ENCODE peak calls at places on chromosome 3, in six cellular contexts. One of them, this sample, is unnamed.
A peak's percentile ranks its signal among the peaks of the same experiment; 100 is the strongest.

GRCh38 chr3:11367116-11367781 is 95.1 kb downstream of the ATG7 start:
- DNase-seq in non-pigmented ciliary epithelial cell: no peak
- DNase-seq in NCI-H2029 treated with DMSO at 0.1 percent for 48 hours: no peak
- DNase-seq in globus pallidus: peak; percentile 24
- DNase-seq in naive thymus-derived CD4-positive, alpha-beta T cell: no peak
- DNase-seq in activated CD8-positive, alpha-beta memory T cell treated with anti-CD3 and anti-CD28 coated beads for 24 hours: no peak
- DNase-seq in this sample: no peak

GRCh38 chr3:40663296-40663695 is 138.5 kb downstream of the ZNF621 start:
- DNase-seq in non-pigmented ciliary epithelial cell: no peak
- DNase-seq in NCI-H2029 treated with DMSO at 0.1 percent for 48 hours: no peak
- DNase-seq in globus pallidus: no peak
- DNase-seq in naive thymus-derived CD4-positive, alpha-beta T cell: no peak
- DNase-seq in activated CD8-positive, alpha-beta memory T cell treated with anti-CD3 and anti-CD28 coated beads for 24 hours: no peak
- DNase-seq in this sample: no peak

GRCh38 chr3:190229632-190230424 is 92.4 kb downstream of the CLDN1 start:
- DNase-seq in non-pigmented ciliary epithelial cell: peak; percentile 60
- DNase-seq in NCI-H2029 treated with DMSO at 0.1 percent for 48 hours: no peak
- DNase-seq in globus pallidus: no peak
- DNase-seq in naive thymus-derived CD4-positive, alpha-beta T cell: no peak
- DNase-seq in activated CD8-positive, alpha-beta memory T cell treated with anti-CD3 and anti-CD28 coated beads for 24 hours: no peak
- DNase-seq in this sample: no peak

GRCh38 chr3:101850327-101851048 is 1.2 kb downstream of the NFKBIZ start:
- DNase-seq in non-pigmented ciliary epithelial cell: no peak
- DNase-seq in NCI-H2029 treated with DMSO at 0.1 percent for 48 hours: no peak
- DNase-seq in globus pallidus: no peak
- DNase-seq in naive thymus-derived CD4-positive, alpha-beta T cell: peak; percentile 71
- DNase-seq in activated CD8-positive, alpha-beta memory T cell treated with anti-CD3 and anti-CD28 coated beads for 24 hours: peak; percentile 67
- DNase-seq in this sample: peak; percentile 82

GRCh38 chr3:113212155-113212844 is 943 bp downstream of the BOC start:
- DNase-seq in non-pigmented ciliary epithelial cell: no peak
- DNase-seq in NCI-H2029 treated with DMSO at 0.1 percent for 48 hours: no peak
- DNase-seq in globus pallidus: no peak
- DNase-seq in naive thymus-derived CD4-positive, alpha-beta T cell: no peak
- DNase-seq in activated CD8-positive, alpha-beta memory T cell treated with anti-CD3 and anti-CD28 coated beads for 24 hours: no peak
- DNase-seq in this sample: no peak

GRCh38 chr3:98343647-98344507 is 9.8 kb upstream of the OR5K4 start:
- DNase-seq in non-pigmented ciliary epithelial cell: no peak
- DNase-seq in NCI-H2029 treated with DMSO at 0.1 percent for 48 hours: no peak
- DNase-seq in globus pallidus: peak; percentile 64
- DNase-seq in naive thymus-derived CD4-positive, alpha-beta T cell: no peak
- DNase-seq in activated CD8-positive, alpha-beta memory T cell treated with anti-CD3 and anti-CD28 coated beads for 24 hours: no peak
- DNase-seq in this sample: peak; percentile 40

GRCh38 chr3:114227076-114227475 is 10.3 kb downstream of the ZNF80 start:
- DNase-seq in non-pigmented ciliary epithelial cell: no peak
- DNase-seq in NCI-H2029 treated with DMSO at 0.1 percent for 48 hours: no peak
- DNase-seq in globus pallidus: no peak
- DNase-seq in naive thymus-derived CD4-positive, alpha-beta T cell: no peak
- DNase-seq in activated CD8-positive, alpha-beta memory T cell treated with anti-CD3 and anti-CD28 coated beads for 24 hours: no peak
- DNase-seq in this sample: no peak

GRCh38 chr3:123984957-123985356 is 7.0 kb downstream of the ROPN1 start:
- DNase-seq in non-pigmented ciliary epithelial cell: no peak
- DNase-seq in NCI-H2029 treated with DMSO at 0.1 percent for 48 hours: no peak
- DNase-seq in globus pallidus: no peak
- DNase-seq in naive thymus-derived CD4-positive, alpha-beta T cell: no peak
- DNase-seq in activated CD8-positive, alpha-beta memory T cell treated with anti-CD3 and anti-CD28 coated beads for 24 hours: no peak
- DNase-seq in this sample: no peak

GRCh38 chr3:183699238-183699947 is 1.8 kb downstream of the YEATS2 start:
- DNase-seq in non-pigmented ciliary epithelial cell: no peak
- DNase-seq in NCI-H2029 treated with DMSO at 0.1 percent for 48 hours: no peak
- DNase-seq in globus pallidus: peak; percentile 15
- DNase-seq in naive thymus-derived CD4-positive, alpha-beta T cell: no peak
- DNase-seq in activated CD8-positive, alpha-beta memory T cell treated with anti-CD3 and anti-CD28 coated beads for 24 hours: no peak
- DNase-seq in this sample: no peak

GRCh38 chr3:46885612-46886011 is 8.1 kb downstream of the PTH1R start:
- DNase-seq in non-pigmented ciliary epithelial cell: no peak
- DNase-seq in NCI-H2029 treated with DMSO at 0.1 percent for 48 hours: no peak
- DNase-seq in globus pallidus: no peak
- DNase-seq in naive thymus-derived CD4-positive, alpha-beta T cell: no peak
- DNase-seq in activated CD8-positive, alpha-beta memory T cell treated with anti-CD3 and anti-CD28 coated beads for 24 hours: no peak
- DNase-seq in this sample: no peak